ENCODE peak calls at places on chromosomes 11 and 22, in four cellular contexts. Y, X, N and B are unnamed samples.

GRCh38 chr11:76523786-76524436 is 79.1 kb downstream of the EMSY start:
- DNase-seq in Y (no peak), X (no peak), N (no peak), B (no peak)

GRCh38 chr22:43424865-43425630 is 13.2 kb downstream of the MPPED1 start:
- DNase-seq in N (no peak), Y (no peak), X (no peak), B (peak)

GRCh38 chr11:72684236-72684912 is 10.2 kb upstream of the PDE2A start:
- DNase-seq in X (peak), N (peak), Y (peak), B (peak)

GRCh38 chr11:115587718-115588342 is 83.6 kb upstream of the CADM1 start:
- DNase-seq in X (no peak), N (no peak), Y (no peak), B (no peak)

GRCh38 chr11:34433899-34434298 is 4.8 kb upstream of the CAT start:
- DNase-seq in Y (no peak), N (no peak), X (no peak), B (no peak)

GRCh38 chr11:85725510-85726258 is 39.7 kb upstream of the CCDC89 start:
- DNase-seq in N (no peak), X (peak), Y (peak), B (no peak)

GRCh38 chr22:44449061-44449682 is 48.9 kb downstream of the RTL6 start:
- DNase-seq in Y (peak), N (no peak), X (peak), B (peak)

GRCh38 chr22:47620391-47620790 is 857.9 kb downstream of the TBC1D22A start:
- DNase-seq in N (no peak), Y (no peak), X (no peak), B (no peak)

GRCh38 chr11:86578727-86579405 is 93.5 kb downstream of the ME3 start:
- DNase-seq in N (no peak), X (no peak), Y (no peak), B (no peak)

GRCh38 chr22:32206774-32207758 is 2.2 kb upstream of the RFPL2 start:
- DNase-seq in Y (peak), N (no peak), X (no peak), B (peak)

GRCh38 chr11:108616549-108616948 is 23.0 kb upstream of the EXPH5 start:
- DNase-seq in X (no peak), Y (peak), N (no peak), B (no peak)

GRCh38 chr11:64743591-64744543 is at the start of gene RASGRP2:
- DNase-seq in X (no peak), N (peak), Y (peak), B (peak)

GRCh38 chr22:19760652-19761002 is at the start of gene TBX1:
- DNase-seq in Y (no peak), N (no peak), X (no peak), B (no peak)

GRCh38 chr11:69437001-69437875 is 44.2 kb upstream of the LINC01488 start:
- DNase-seq in X (peak), N (no peak), Y (no peak), B (no peak)

GRCh38 chr11:17519031-17519430 is 25.2 kb downstream of the USH1C start:
- DNase-seq in X (no peak), Y (no peak), N (no peak), B (no peak)

GRCh38 chr11:13008625-13009475 is at the start of gene RASSF10:
- DNase-seq in X (no peak), Y (peak), N (no peak), B (peak)

GRCh38 chr11:76654980-76655379 is 15.6 kb downstream of the LRRC32 start:
- DNase-seq in Y (peak), X (no peak), N (no peak), B (no peak)

GRCh38 chr11:27635567-27636037 is 64.7 kb downstream of the BDNF start:
- DNase-seq in X (no peak), Y (no peak), N (no peak), B (no peak)

GRCh38 chr11:89184021-89184420 is 6.3 kb downstream of the TYR start:
- DNase-seq in X (no peak), Y (no peak), N (no peak), B (no peak)

GRCh38 chr11:119990306-119991021 is 147.4 kb downstream of the TRIM29 start:
- DNase-seq in Y (peak), X (no peak), N (no peak), B (no peak)

GRCh38 chr11:70445605-70446004 is 47.3 kb downstream of the CTTN start:
- DNase-seq in X (no peak), N (no peak), Y (no peak), B (no peak)

GRCh38 chr11:31921066-31921465 is 109.9 kb upstream of the PAX6 start:
- DNase-seq in X (peak), Y (no peak), N (no peak), B (no peak)

GRCh38 chr11:106706355-106706754 is 311.9 kb downstream of the GUCY1A2 start:
- DNase-seq in Y (peak), N (no peak), X (no peak), B (no peak)

GRCh38 chr22:48719978-48720661 is 1107.6 kb downstream of the BRD1 start:
- DNase-seq in N (no peak), Y (no peak), X (no peak), B (no peak)

GRCh38 chr22:25485626-25486545 is 78.6 kb upstream of the GRK3 start:
- DNase-seq in N (no peak), Y (no peak), X (no peak), B (no peak)

GRCh38 chr11:94675788-94676187 is 92.4 kb upstream of the AMOTL1 start:
- DNase-seq in X (no peak), Y (no peak), N (no peak), B (no peak)

GRCh38 chr22:24474221-24474620 is 20.9 kb upstream of the UPB1 start:
- DNase-seq in N (no peak), X (peak), Y (peak), B (no peak)

GRCh38 chr11:9568854-9569587 is 4.4 kb upstream of the WEE1 start:
- DNase-seq in Y (peak), N (no peak), X (no peak), B (peak)

GRCh38 chr22:20429254-20430100 is 8.1 kb downstream of the SCARF2 start:
- DNase-seq in N (peak), X (no peak), Y (no peak), B (peak)